ENCODE peak calls at places on chromosomes 5 and 9, in four cellular contexts. O, N, X and P are unnamed samples.

GRCh38 chr5:36443941-36444340 is 142.2 kb upstream of the RANBP3L start:
- DNase-seq in O (no peak), N (no peak), X (no peak), P (no peak)

GRCh38 chr5:148844433-148845279 is 18.2 kb downstream of the ADRB2 start:
- DNase-seq in O (no peak), N (no peak), X (no peak), P (no peak)

GRCh38 chr5:146425023-146425422 is 22.1 kb upstream of the TCERG1 start:
- DNase-seq in O (no peak), N (no peak), X (no peak), P (no peak)

GRCh38 chr9:68953771-68954170 is 60.1 kb downstream of the PRKACG start:
- DNase-seq in O (no peak), N (no peak), X (no peak), P (no peak)

GRCh38 chr9:91182429-91182828 is 179.3 kb downstream of the AUH start:
- DNase-seq in O (no peak), N (no peak), X (no peak), P (no peak)

GRCh38 chr9:95551406-95551805 is 34.6 kb upstream of the PTCH1 start:
- DNase-seq in O (no peak), N (peak), X (no peak), P (no peak)

GRCh38 chr9:129374651-129375050 is 196.6 kb upstream of the IER5L start:
- DNase-seq in O (no peak), N (no peak), X (no peak), P (no peak)

GRCh38 chr5:155154973-155155372 is 141.4 kb downstream of the KIF4B start:
- DNase-seq in O (no peak), N (no peak), X (no peak), P (no peak)

GRCh38 chr5:76462097-76462702 is 59.1 kb downstream of the IQGAP2 start:
- DNase-seq in O (no peak), N (no peak), X (no peak), P (no peak)

GRCh38 chr9:126688617-126689016 is 74.9 kb downstream of the LMX1B start:
- DNase-seq in O (no peak), N (no peak), X (no peak), P (no peak)

GRCh38 chr5:128775537-128775936 is 189.8 kb upstream of the SLC27A6 start:
- DNase-seq in O (no peak), N (no peak), X (no peak), P (no peak)

GRCh38 chr9:107397076-107398049 is 92.2 kb downstream of the KLF4 start:
- DNase-seq in O (no peak), N (no peak), X (no peak), P (no peak)

GRCh38 chr5:172953776-172954189 is 5.4 kb upstream of the RPL26L1 start:
- DNase-seq in O (no peak), N (no peak), X (no peak), P (no peak)

GRCh38 chr5:55062039-55062779 is 38.2 kb downstream of the GZMK start:
- DNase-seq in O (no peak), N (no peak), X (no peak), P (no peak)

GRCh38 chr5:34585601-34586104 is 70.5 kb upstream of the RAI14 start:
- DNase-seq in O (no peak), N (no peak), X (no peak), P (no peak)

GRCh38 chr9:22170162-22170932 is 161.2 kb upstream of the CDKN2B start:
- DNase-seq in O (no peak), N (no peak), X (no peak), P (no peak)

GRCh38 chr9:91361294-91362201 is at the start of gene AUH:
- DNase-seq in O (peak), N (peak), X (peak), P (peak)

GRCh38 chr5:11619339-11620028 is 284.8 kb downstream of the CTNND2 start:
- DNase-seq in O (no peak), N (no peak), X (no peak), P (no peak)

GRCh38 chr5:16508730-16509531 is 43.3 kb upstream of the ZNF622 start:
- DNase-seq in O (peak), N (no peak), X (peak), P (no peak)

GRCh38 chr5:139975306-139975705 is 67.8 kb downstream of the NRG2 start:
- DNase-seq in O (no peak), N (no peak), X (peak), P (no peak)

GRCh38 chr9:136618578-136619547 is 43.9 kb upstream of the EGFL7 start:
- DNase-seq in O (no peak), N (no peak), X (no peak), P (no peak)

GRCh38 chr9:137441289-137441934 is at the start of gene ENTPD8:
- DNase-seq in O (no peak), N (no peak), X (peak), P (peak)

GRCh38 chr5:1007221-1007680 is 1.4 kb upstream of the NKD2 start:
- DNase-seq in O (no peak), N (no peak), X (peak), P (peak)

GRCh38 chr9:15725953-15726352 is 173.1 kb downstream of the CCDC171 start:
- DNase-seq in O (no peak), N (no peak), X (no peak), P (no peak)

GRCh38 chr5:131589510-131590348 is 45.3 kb downstream of the RAPGEF6 start:
- DNase-seq in O (peak), N (peak), X (peak), P (peak)

GRCh38 chr5:97243352-97243751 is 60.3 kb upstream of the RIOK2 start:
- DNase-seq in O (no peak), N (no peak), X (no peak), P (no peak)

GRCh38 chr5:57332350-57332749 is 150.3 kb downstream of the ACTBL2 start:
- DNase-seq in O (no peak), N (no peak), X (no peak), P (no peak)
- TF ChIP-seq EGR1 in O (no peak), N (no peak), X (no peak), P (no peak)

GRCh38 chr9:86488345-86488744 is 134.1 kb upstream of the TUT7 start:
- DNase-seq in O (no peak), N (no peak), X (no peak), P (no peak)
- TF ChIP-seq EGR1 in O (no peak), N (no peak), X (no peak), P (no peak)

GRCh38 chr9:14438232-14438966 is 124.5 kb upstream of the NFIB start:
- DNase-seq in O (no peak), N (no peak), X (no peak), P (no peak)

GRCh38 chr9:14439555-14439954 is 125.6 kb upstream of the NFIB start:
- DNase-seq in O (no peak), N (no peak), X (no peak), P (no peak)

GRCh38 chr9:14434971-14435718 is 121.2 kb upstream of the NFIB start:
- DNase-seq in O (no peak), N (no peak), X (no peak), P (no peak)

GRCh38 chr9:14435871-14436270 is 121.9 kb upstream of the NFIB start:
- DNase-seq in O (no peak), N (no peak), X (no peak), P (no peak)

GRCh38 chr9:14437336-14438231 is 123.6 kb upstream of the NFIB start:
- DNase-seq in O (no peak), N (no peak), X (no peak), P (no peak)
- TF ChIP-seq EGR1 in O (no peak), N (no peak), X (no peak), P (no peak)

DNA sequence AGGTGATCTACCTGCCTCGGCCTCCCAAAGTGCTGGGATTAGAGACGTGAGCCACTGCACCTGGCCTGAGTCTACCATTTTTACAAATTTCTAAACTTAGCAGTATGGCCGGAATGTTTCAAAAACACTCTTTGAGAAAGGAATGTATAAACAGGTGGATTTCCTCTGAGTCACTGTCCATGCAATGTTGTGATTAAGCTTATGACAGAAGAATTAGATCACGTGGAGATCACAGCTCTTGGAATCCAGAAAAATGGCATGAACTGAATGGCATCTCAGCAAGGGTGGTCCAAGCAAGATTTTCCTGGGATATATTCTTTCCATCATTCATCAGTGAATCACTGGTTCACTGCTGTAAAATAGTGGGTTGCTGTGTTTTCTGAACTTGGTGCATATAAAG is 865.0 kb downstream of the PTPRD start:
- DNase-seq in O (no peak), N (no peak), X (no peak), P (no peak)
- TF ChIP-seq EGR1 in O (no peak), N (no peak), X (no peak), P (no peak)

GRCh38 chr5:127562252-127562651 is 44.8 kb downstream of the PRRC1 start:
- DNase-seq in O (no peak), N (no peak), X (no peak), P (peak)

GRCh38 chr5:127561254-127561653 is 43.8 kb downstream of the PRRC1 start:
- DNase-seq in O (no peak), N (no peak), X (no peak), P (no peak)

GRCh38 chr5:127565586-127566270 is 48.3 kb downstream of the PRRC1 start:
- DNase-seq in O (no peak), N (no peak), X (no peak), P (no peak)

GRCh38 chr5:127563133-127563532 is 45.7 kb downstream of the PRRC1 start:
- DNase-seq in O (no peak), N (no peak), X (no peak), P (no peak)

GRCh38 chr5:127564002-127564769 is 46.7 kb downstream of the PRRC1 start:
- DNase-seq in O (peak), N (no peak), X (no peak), P (peak)
- TF ChIP-seq EGR1 in O (peak), N (no peak), X (no peak), P (no peak)

GRCh38 chr9:70574222-70574837 is 159.9 kb upstream of the KLF9 start:
- DNase-seq in O (no peak), N (no peak), X (no peak), P (no peak)
- TF ChIP-seq EGR1 in O (no peak), N (no peak), X (no peak), P (no peak)

GRCh38 chr9:128096614-128097013 is 28.6 kb downstream of the SLC25A25 start:
- DNase-seq in O (no peak), N (no peak), X (no peak), P (peak)

GRCh38 chr9:128098017-128098935 is 29.3 kb downstream of the PTGES2 start:
- DNase-seq in O (peak), N (no peak), X (peak), P (peak)

GRCh38 chr9:128094950-128095544 is 27.0 kb downstream of the SLC25A25 start:
- DNase-seq in O (no peak), N (no peak), X (no peak), P (no peak)

GRCh38 chr9:128098936-128099931 is 28.3 kb downstream of the PTGES2 start:
- DNase-seq in O (no peak), N (no peak), X (no peak), P (peak)

DNA sequence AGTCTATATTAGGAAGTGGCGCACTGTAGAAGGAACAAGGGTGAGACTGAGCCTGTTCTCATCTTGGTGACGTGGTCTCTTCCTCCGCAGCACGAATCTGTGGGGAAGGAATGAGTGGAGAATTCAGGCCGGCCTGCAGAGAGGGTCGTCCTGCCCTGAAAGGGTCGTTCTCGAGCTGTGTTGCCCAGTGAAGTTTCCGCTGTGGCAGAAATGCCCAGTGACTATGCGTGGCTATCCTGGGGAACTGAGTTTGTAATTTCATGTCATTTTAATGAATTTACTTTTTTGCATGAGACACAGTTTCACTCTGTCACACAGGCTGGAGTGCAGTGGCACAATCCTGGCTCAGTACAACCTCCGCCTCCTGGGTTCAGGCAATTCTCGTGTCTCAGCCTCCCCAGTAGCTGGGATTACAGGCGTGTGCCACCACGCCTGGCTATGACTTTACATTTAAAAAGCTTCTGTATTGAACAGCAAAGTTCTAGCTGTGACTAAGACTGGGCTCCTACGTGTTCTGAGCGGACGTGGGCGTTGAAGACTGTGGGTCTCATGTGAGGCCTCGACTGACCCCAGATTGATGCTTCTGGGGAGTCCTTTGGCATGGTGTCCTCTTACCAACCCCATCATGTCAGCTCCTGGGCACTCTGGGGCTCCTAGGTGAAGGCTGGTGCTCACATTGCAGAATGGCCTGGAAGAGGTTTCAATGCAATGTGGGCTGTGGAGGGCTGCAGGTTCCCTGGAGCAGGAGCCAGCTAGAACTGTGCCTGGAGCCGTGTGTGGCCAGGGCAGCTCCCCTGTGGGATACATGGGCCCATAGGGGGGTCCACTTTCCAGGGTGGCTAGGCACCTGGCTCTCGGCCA is 29.4 kb downstream of the SLC25A25 start:
- DNase-seq in O (no peak), N (no peak), X (no peak), P (no peak)
- TF ChIP-seq EGR1 in O (no peak), N (no peak), X (no peak), P (peak)

GRCh38 chr5:135031146-135031812 is 2.7 kb downstream of the PITX1 start:
- DNase-seq in O (no peak), N (no peak), X (peak), P (no peak)
- TF ChIP-seq EGR1 in O (no peak), N (no peak), X (peak), P (no peak)

GRCh38 chr5:178298283-178298807 is 65.7 kb upstream of the PHYKPL start:
- DNase-seq in O (no peak), N (no peak), X (no peak), P (no peak)
- TF ChIP-seq EGR1 in O (no peak), N (no peak), X (no peak), P (no peak)